ENCODE peak calls at places on chromosomes 2 and 18, in seven cellular contexts. B is HCT116, M is IMR-90, I is upper lobe of right lung, Z is A549, R is sigmoid colon, D is foreskin fibroblast. A is an unnamed sample.

GRCh38 chr2:137133231-137133630 is 367.9 kb downstream of the THSD7B start:
- DNase-seq in R (no peak), I (no peak), M (no peak), D (no peak), Z (no peak), B (no peak), A (no peak)

GRCh38 chr2:52414596-52414995 is 1353.0 kb upstream of the CHAC2 start:
- DNase-seq in I (no peak), R (no peak), B (no peak), Z (no peak), M (no peak), D (no peak), A (no peak)

GRCh38 chr2:189444322-189444721 is 3.0 kb downstream of the WDR75 start:
- DNase-seq in I (no peak), D (no peak), M (peak; percentile 35), R (no peak), Z (no peak), B (no peak), A (peak; percentile 34)

GRCh38 chr2:45932278-45932975 is 281.0 kb downstream of the PRKCE start:
- DNase-seq in R (no peak), I (no peak), Z (no peak), M (peak; percentile 88), D (no peak), B (no peak), A (peak; percentile 16)

GRCh38 chr2:26492749-26493515 is 15.0 kb upstream of the OTOF start:
- DNase-seq in Z (no peak), D (no peak), B (no peak), I (no peak), R (no peak), M (no peak), A (no peak)

GRCh38 chr2:163086940-163087339 is 248.4 kb upstream of the KCNH7 start:
- DNase-seq in M (no peak), B (no peak), D (no peak), Z (no peak), R (no peak), I (no peak), A (no peak)

GRCh38 chr2:166417669-166418068 is 41.9 kb upstream of the SCN9A start:
- DNase-seq in D (peak; percentile 47), I (no peak), R (no peak), Z (no peak), M (peak; percentile 65), B (peak; percentile 39), A (peak; percentile 52)

GRCh38 chr2:212526059-212526458 is 12.5 kb downstream of the ERBB4 start:
- DNase-seq in I (no peak), R (no peak), Z (no peak), D (no peak), B (no peak), M (no peak), A (no peak)

GRCh38 chr2:2791031-2791430 is 460.0 kb upstream of the MYT1L start:
- DNase-seq in I (no peak), D (no peak), Z (no peak), B (no peak), M (no peak), R (no peak), A (no peak)

GRCh38 chr2:65557616-65558573 is 125.5 kb upstream of the SPRED2 start:
- DNase-seq in I (no peak), R (no peak), D (no peak), B (no peak), Z (no peak), M (no peak), A (no peak)

GRCh38 chr2:207802650-207803049 is 32.9 kb upstream of the FZD5 start:
- DNase-seq in I (no peak), R (no peak), M (no peak), B (no peak), D (no peak), Z (no peak), A (no peak)

GRCh38 chr2:207796585-207797350 is 27.1 kb upstream of the FZD5 start:
- DNase-seq in B (no peak), I (peak; percentile 81), D (no peak), R (no peak), M (peak; percentile 28), Z (no peak), A (peak; percentile 24)

GRCh38 chr2:207805566-207806226 is 36.0 kb upstream of the FZD5 start:
- DNase-seq in Z (no peak), D (no peak), M (no peak), R (no peak), I (no peak), B (no peak), A (no peak)

GRCh38 chr2:207801259-207801658 is 31.6 kb upstream of the FZD5 start:
- DNase-seq in I (no peak), Z (no peak), R (no peak), B (no peak), D (no peak), M (no peak), A (no peak)
- H3K4me3 ChIP-seq in I (no peak overlapping the region), Z (no peak overlapping the region), R (no peak overlapping the region), B (no peak overlapping the region), D (no peak overlapping the region), M (no peak overlapping the region), A (no peak overlapping the region)

DNA sequence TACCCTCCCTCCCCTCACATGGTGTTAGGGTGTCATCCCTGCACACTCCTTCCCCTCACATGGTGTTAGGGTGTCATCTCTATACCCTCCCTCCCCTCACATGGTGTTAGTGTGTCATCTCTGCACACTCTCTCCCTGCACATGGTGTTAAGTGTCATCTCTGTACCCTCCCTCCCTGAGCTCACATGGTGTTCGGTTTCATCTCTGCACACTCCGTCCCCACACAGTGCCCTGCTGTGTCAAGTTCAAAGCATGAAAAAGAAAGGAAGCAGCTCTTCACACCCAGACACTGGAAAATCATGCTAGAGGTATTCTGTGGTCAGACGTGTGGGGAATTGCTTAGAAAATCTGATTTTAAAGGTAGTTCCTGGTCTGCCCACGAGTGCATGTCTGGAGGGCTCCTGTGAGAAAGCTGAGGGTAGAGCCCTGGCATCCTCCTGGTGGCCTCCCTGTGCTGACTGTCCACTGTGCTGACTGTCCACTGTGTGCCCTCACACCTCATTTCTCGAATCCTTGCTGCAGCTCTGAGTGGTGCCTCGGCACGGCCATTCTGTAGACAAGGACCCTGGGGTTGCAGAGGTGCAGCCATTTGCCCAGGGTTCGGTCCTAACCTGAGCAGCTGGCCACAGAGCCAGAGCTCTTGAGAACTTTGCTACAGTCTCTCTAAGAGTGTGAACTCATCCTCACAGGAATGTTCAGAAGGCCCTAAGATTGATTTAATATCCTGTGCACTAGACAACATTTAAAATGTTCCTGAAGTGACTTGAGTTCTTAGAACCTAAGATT is 69.1 kb upstream of the NFATC1 start:
- DNase-seq in Z (no peak), R (no peak), D (peak; percentile 40), B (no peak), I (no peak), M (peak; percentile 30), A (no peak)
- H3K4me3 ChIP-seq in Z (no peak overlapping the region), R (no peak overlapping the region), D (no peak overlapping the region), B (no peak overlapping the region), I (no peak overlapping the region), M (no peak overlapping the region), A (no peak overlapping the region)

GRCh38 chr2:69689466-69689865 is 45.9 kb upstream of the AAK1 start:
- DNase-seq in Z (no peak), I (no peak), D (no peak), R (no peak), M (no peak), B (no peak), A (no peak)
- H3K4me3 ChIP-seq in Z (no peak overlapping the region), I (no peak overlapping the region), D (no peak overlapping the region), R (no peak overlapping the region), M (no peak overlapping the region), B (no peak overlapping the region), A (no peak overlapping the region)

GRCh38 chr2:38534746-38535403 is 67.9 kb downstream of the HNRNPLL start:
- DNase-seq in Z (no peak), B (no peak), M (no peak), D (peak; percentile 7), R (peak; percentile 90), I (no peak), A (no peak)

GRCh38 chr2:38533757-38534545 is 68.8 kb downstream of the HNRNPLL start:
- DNase-seq in M (peak; percentile 16), R (no peak), Z (no peak), I (no peak), D (no peak), B (no peak), A (no peak)

GRCh38 chr2:38535404-38535744 is 67.4 kb downstream of the HNRNPLL start:
- DNase-seq in R (peak; percentile 68), B (no peak), M (no peak), I (no peak), D (no peak), Z (no peak), A (no peak)

GRCh38 chr2:38537937-38538525 is 64.7 kb downstream of the HNRNPLL start:
- DNase-seq in Z (no peak), R (no peak), B (no peak), M (no peak), D (no peak), I (no peak), A (no peak)

DNA sequence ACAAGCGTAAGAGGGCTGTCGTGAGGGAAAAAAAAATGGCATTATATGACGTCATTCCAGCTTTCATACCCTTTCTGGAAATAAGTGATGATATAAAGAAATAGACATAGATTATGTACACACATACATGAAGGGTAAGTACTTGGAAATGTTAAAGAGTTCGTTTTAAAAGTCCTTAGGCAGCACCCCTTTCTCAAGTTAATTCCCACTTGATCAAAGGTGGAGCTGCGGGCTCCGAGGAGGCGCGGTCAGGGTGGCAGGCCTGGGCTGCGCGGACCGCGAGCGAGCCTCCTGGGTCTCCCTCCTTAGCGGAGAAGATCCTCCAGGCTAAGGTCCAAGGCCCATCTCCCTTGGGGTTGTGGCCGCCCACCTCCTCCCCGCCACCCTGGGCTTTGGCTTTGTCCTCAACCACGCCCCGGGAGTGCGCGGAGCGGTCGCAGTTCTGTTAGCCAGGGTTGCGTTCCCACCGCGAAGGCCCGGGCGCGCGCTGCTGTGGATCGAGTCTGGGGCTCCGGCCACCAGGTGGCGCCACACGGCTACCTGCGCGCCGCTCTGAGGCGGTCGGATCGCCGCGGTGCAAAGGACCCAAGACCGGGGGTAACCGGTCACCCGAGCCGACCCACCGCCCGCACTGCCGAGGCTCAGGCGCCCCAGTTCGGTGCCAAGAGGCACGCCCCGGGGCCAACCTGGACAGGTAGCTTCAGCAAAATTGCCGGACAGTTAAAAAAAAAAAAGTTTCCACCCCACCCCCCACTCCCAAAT is 66.8 kb downstream of the HNRNPLL start:
- DNase-seq in R (peak; percentile 93), I (peak; percentile 93), D (peak; percentile 50), B (peak; percentile 37), Z (peak; percentile 76), M (peak; percentile 46), A (peak; percentile 92)
- H3K4me3 ChIP-seq in R (peak overlapping the region; percentile 54), I (peak overlapping the region; percentile 58), D (peak overlapping the region; percentile 60), B (peak overlapping the region; percentile 47), Z (peak overlapping the region; percentile 68), M (peak overlapping the region; percentile 51), A (peak overlapping the region; percentile 77)

GRCh38 chr2:42848270-42848669 is 55.9 kb upstream of the HAAO start:
- DNase-seq in I (peak; percentile 8), B (no peak), D (no peak), Z (no peak), R (no peak), M (no peak), A (peak; percentile 41)
- H3K4me3 ChIP-seq in I (no peak overlapping the region), B (no peak overlapping the region), D (no peak overlapping the region), Z (no peak overlapping the region), R (no peak overlapping the region), M (no peak overlapping the region), A (no peak overlapping the region)

GRCh38 chr2:19868705-19869550 is 32.9 kb downstream of the TTC32 start:
- DNase-seq in D (peak; percentile 22), R (peak; percentile 78), M (no peak), Z (no peak), B (no peak), I (peak; percentile 74), A (peak; percentile 73)
- H3K4me3 ChIP-seq in D (peak overlapping the region; percentile 62), R (peak overlapping the region; percentile 49), M (peak overlapping the region; percentile 50), Z (no peak overlapping the region), B (no peak overlapping the region), I (peak overlapping the region; percentile 52), A (peak overlapping the region; percentile 80)

A was measured in adipocyte.